ENCODE peak calls at places on chromosomes 12 and 14, in nine cellular contexts. V is tibial artery; C is uterus; R is upper lobe of right lung; K is CD4-positive, alpha-beta memory T cell; O is CD8-positive, alpha-beta T cell; S is HepG2; Y is body of pancreas; E is heart left ventricle. G is an unnamed sample. For H3K36me3, H3K9me3 and H3K4me1, the result is how much of the 10 kb centered on the place peaks cover.

GRCh38 chr12:10140001-10140400 is 10.0 kb upstream of the CLEC7A start:
- DNase-seq in R (no peak), Y (peak), E (no peak), O (no peak), V (no peak), C (no peak), K (peak), S (peak), G (no peak)

GRCh38 chr12:93741741-93742085 is 64.5 kb downstream of the CRADD start:
- DNase-seq in S (peak), K (no peak), R (no peak), E (no peak), C (no peak), V (no peak), O (no peak), Y (no peak), G (no peak)

GRCh38 chr12:132485619-132486018 is 4.3 kb upstream of the FBRSL1 start:
- DNase-seq in S (no peak), C (no peak), E (peak), O (no peak), Y (no peak), V (no peak), R (no peak), K (no peak), G (no peak)

GRCh38 chr12:1791104-1791927 is 29.0 kb upstream of the LRTM2 start:
- DNase-seq in R (no peak), O (peak), S (peak), K (peak), E (peak), V (peak), C (peak), Y (peak), G (peak)

GRCh38 chr12:93783827-93784226 is 106.7 kb downstream of the CRADD start:
- DNase-seq in S (no peak), R (no peak), Y (no peak), K (no peak), V (no peak), O (no peak), C (no peak), E (no peak), G (peak)

GRCh38 chr14:100730530-100730929 is 3.8 kb downstream of the DLK1 start:
- DNase-seq in K (no peak), S (no peak), Y (no peak), R (no peak), E (no peak), V (no peak), O (no peak), C (no peak), G (peak)

GRCh38 chr14:55707365-55707804 is 127.4 kb downstream of the KTN1 start:
- DNase-seq in C (no peak), Y (no peak), K (peak), S (peak), V (no peak), R (no peak), O (no peak), E (no peak), G (no peak)

GRCh38 chr12:131559517-131560516 is 151.1 kb upstream of the SFSWAP start:
- DNase-seq in R (no peak), K (no peak), Y (no peak), E (no peak), V (no peak), S (no peak), C (no peak), O (no peak), G (no peak)

GRCh38 chr14:72253503-72253902 is 321.3 kb downstream of the RGS6 start:
- DNase-seq in K (no peak), O (no peak), S (no peak), C (no peak), Y (no peak), R (no peak), E (no peak), V (no peak), G (no peak)

GRCh38 chr12:49089831-49090773 is 4.5 kb downstream of the DHH start:
- DNase-seq in E (peak), K (peak), C (no peak), Y (peak), R (peak), O (no peak), S (no peak), V (peak), G (no peak)

GRCh38 chr12:112543666-112544185 is 125.0 kb downstream of the PTPN11 start:
- DNase-seq in S (no peak), K (no peak), Y (no peak), R (no peak), O (no peak), V (no peak), E (no peak), C (no peak), G (no peak)

GRCh38 chr14:70726651-70727375 is 82.5 kb downstream of the MAP3K9 start:
- DNase-seq in K (no peak), S (no peak), Y (no peak), V (no peak), E (no peak), R (no peak), C (no peak), O (no peak), G (no peak)

GRCh38 chr14:94121485-94121884 is 7.9 kb downstream of the IFI27L2 start:
- DNase-seq in R (no peak), K (no peak), E (no peak), V (no peak), Y (no peak), S (no peak), C (no peak), O (no peak), G (no peak)

GRCh38 chr14:57583396-57583795 is 89.7 kb upstream of the CCDC198 start:
- DNase-seq in K (no peak), V (no peak), O (no peak), S (no peak), R (no peak), Y (no peak), E (no peak), C (no peak), G (no peak)

GRCh38 chr12:63964301-63964700 is 119.8 kb downstream of the SRGAP1 start:
- DNase-seq in O (no peak), R (no peak), C (no peak), K (no peak), V (no peak), Y (no peak), S (no peak), E (no peak), G (no peak)

GRCh38 chr14:21015312-21015711 is 9.5 kb downstream of the NDRG2 start:
- DNase-seq in Y (no peak), O (no peak), S (no peak), K (no peak), E (no peak), R (no peak), C (no peak), V (no peak), G (no peak)

GRCh38 chr12:113087193-113087592 is 30.7 kb downstream of the DTX1 start:
- DNase-seq in V (no peak), R (no peak), O (no peak), E (no peak), Y (no peak), K (no peak), C (no peak), S (no peak), G (no peak)

GRCh38 chr14:52354257-52354656 is 40.1 kb downstream of the PTGER2 start:
- DNase-seq in S (no peak), O (no peak), V (no peak), R (no peak), E (no peak), K (no peak), C (no peak), Y (no peak), G (no peak)

GRCh38 chr12:48943221-48943620 is 14.1 kb downstream of the ARF3 start:
- DNase-seq in K (no peak), S (no peak), E (no peak), V (no peak), O (no peak), R (no peak), C (no peak), Y (no peak), G (no peak)

GRCh38 chr12:14871886-14872285 is 13.8 kb downstream of the MGP start:
- DNase-seq in O (no peak), C (no peak), Y (no peak), V (no peak), K (no peak), R (no peak), E (no peak), S (no peak), G (no peak)

GRCh38 chr14:64940336-64940910 is 2.1 kb downstream of the GPX2 start:
- DNase-seq in E (no peak), C (no peak), K (no peak), Y (no peak), O (no peak), R (no peak), V (no peak), S (no peak), G (no peak)

GRCh38 chr12:15631007-15631715 is 158.0 kb downstream of the EPS8 start:
- DNase-seq in K (no peak), E (no peak), R (no peak), S (no peak), O (no peak), V (no peak), Y (no peak), C (no peak), G (no peak)

GRCh38 chr12:125018356-125018755 is 24.9 kb downstream of the BRI3BP start:
- DNase-seq in S (no peak), O (no peak), R (no peak), Y (no peak), C (no peak), V (no peak), E (no peak), K (no peak), G (no peak)

GRCh38 chr14:64971890-64972785 is at the start of gene RAB15:
- DNase-seq in R (peak), O (peak), Y (peak), K (peak), C (peak), V (no peak), E (peak), S (no peak), G (peak)

GRCh38 chr12:75479963-75480461 is 543 bp upstream of the GLIPR1 start:
- DNase-seq in Y (no peak), V (no peak), R (no peak), S (no peak), O (no peak), K (no peak), E (no peak), C (no peak), G (no peak)

GRCh38 chr12:25681580-25681979 is 128.5 kb upstream of the LMNTD1 start:
- DNase-seq in O (no peak), E (no peak), S (no peak), R (no peak), V (no peak), Y (no peak), C (no peak), K (no peak), G (no peak)

GRCh38 chr12:119803391-119803791 is 73.7 kb downstream of the CIT start:
- DNase-seq in C (no peak), O (no peak), E (no peak), S (no peak), R (no peak), Y (no peak), K (no peak), V (peak), G (no peak)

GRCh38 chr14:79542121-79542520 is 669.2 kb downstream of the DIO2 start:
- DNase-seq in E (no peak), R (no peak), Y (no peak), S (no peak), V (no peak), O (no peak), C (no peak), K (no peak), G (no peak)

GRCh38 chr12:91910871-91911388 is 234.7 kb downstream of the BTG1 start:
- DNase-seq in K (no peak), S (no peak), V (no peak), Y (no peak), C (no peak), E (no peak), R (no peak), O (no peak), G (no peak)

GRCh38 chr12:105483691-105484090 is 153.2 kb downstream of the C12orf75 start:
- DNase-seq in R (no peak), E (no peak), S (no peak), O (no peak), V (no peak), C (no peak), Y (no peak), K (no peak), G (no peak)

GRCh38 chr12:93317227-93317626 is 60.5 kb upstream of the NUDT4 start:
- DNase-seq in R (no peak), Y (no peak), C (no peak), V (no peak), S (peak), K (no peak), O (no peak), E (no peak), G (no peak)

GRCh38 chr12:32252199-32253073 is 145.8 kb downstream of the BICD1 start:
- DNase-seq in K (no peak), O (no peak), S (no peak), Y (no peak), V (no peak), C (no peak), E (no peak), R (no peak), G (no peak)

GRCh38 chr12:108573310-108573709 is 10.9 kb downstream of the ISCU start:
- DNase-seq in V (no peak), K (no peak), R (no peak), C (no peak), O (no peak), S (no peak), Y (no peak), E (no peak), G (no peak)

GRCh38 chr12:10562306-10562933 is 51.0 kb downstream of the MAGOHB start:
- DNase-seq in K (peak), R (no peak), Y (no peak), S (peak), E (no peak), O (no peak), C (no peak), V (no peak), G (no peak)

GRCh38 chr14:55240526-55241178 is 30.6 kb upstream of the FBXO34 start:
- DNase-seq in R (no peak), S (no peak), C (no peak), Y (no peak), K (no peak), O (no peak), E (no peak), V (no peak), G (no peak)

GRCh38 chr14:104352493-104353220 is 214.3 kb downstream of the KIF26A start:
- DNase-seq in Y (no peak), O (no peak), C (peak), V (peak), K (no peak), E (no peak), R (no peak), S (no peak), G (peak)

GRCh38 chr14:75748340-75748739 is 87.3 kb downstream of the TTLL5 start:
- DNase-seq in R (no peak), S (no peak), O (no peak), Y (no peak), K (no peak), V (no peak), C (no peak), E (no peak), G (no peak)

GRCh38 chr14:75753696-75754095 is 92.7 kb downstream of the TTLL5 start:
- DNase-seq in V (no peak), K (no peak), E (no peak), O (no peak), S (no peak), C (no peak), R (no peak), Y (no peak), G (no peak)

GRCh38 chr14:75752086-75752485 is 91.0 kb downstream of the TTLL5 start:
- DNase-seq in O (no peak), S (no peak), Y (no peak), V (no peak), C (no peak), K (no peak), E (no peak), R (no peak), G (no peak)

GRCh38 chr14:75751291-75751690 is 90.2 kb downstream of the TTLL5 start:
- DNase-seq in E (no peak), R (no peak), K (no peak), C (no peak), Y (no peak), O (no peak), V (no peak), S (no peak), G (no peak)

GRCh38 chr14:75752907-75753594 is 92.0 kb downstream of the TTLL5 start:
- DNase-seq in V (no peak), C (no peak), R (no peak), Y (no peak), S (no peak), E (no peak), K (no peak), O (no peak), G (no peak)
- H3K36me3 ChIP-seq in V (under half), C (under half), R (under half), Y (under half), S (under half), E (under half), K (under half), O (under half), G (under half)

GRCh38 chr12:52729147-52729546 is 25.8 kb upstream of the KRT77 start:
- DNase-seq in Y (no peak), K (no peak), E (no peak), C (no peak), R (no peak), V (no peak), S (no peak), O (no peak), G (no peak)
- H3K9me3 ChIP-seq in Y (under half), K (under half), E (under half), C (under half), R (under half), V (under half), S (under half), O (under half), G (under half)

GRCh38 chr14:59276235-59276634 is 87.8 kb downstream of the DAAM1 start:
- DNase-seq in O (no peak), R (no peak), K (no peak), C (no peak), E (no peak), S (no peak), Y (no peak), V (no peak), G (no peak)
- H3K4me1 ChIP-seq in O (under half), R (under half), K (under half), C (under half), E (half or more), S (under half), Y (under half), V (under half), G (under half)

GRCh38 chr12:67531519-67531918 is 117.0 kb upstream of the DYRK2 start:
- DNase-seq in O (no peak), S (no peak), Y (no peak), C (no peak), R (no peak), V (no peak), K (no peak), E (no peak), G (no peak)

GRCh38 chr12:67534046-67534445 is 114.5 kb upstream of the DYRK2 start:
- DNase-seq in V (no peak), O (no peak), C (no peak), R (no peak), K (no peak), Y (no peak), S (no peak), E (no peak), G (no peak)

GRCh38 chr12:67533159-67533558 is 115.4 kb upstream of the DYRK2 start:
- DNase-seq in E (no peak), R (no peak), V (no peak), O (no peak), S (no peak), C (no peak), Y (no peak), K (no peak), G (no peak)

GRCh38 chr12:67535176-67535575 is 113.4 kb upstream of the DYRK2 start:
- DNase-seq in S (no peak), C (no peak), E (no peak), Y (no peak), V (no peak), K (no peak), R (no peak), O (no peak), G (no peak)

GRCh38 chr12:67534671-67535070 is 113.9 kb upstream of the DYRK2 start:
- DNase-seq in V (no peak), Y (no peak), R (no peak), C (peak), S (no peak), K (no peak), E (peak), O (no peak), G (no peak)
- H3K36me3 ChIP-seq in V (under half), Y (under half), R (under half), C (under half), S (under half), K (under half), E (under half), O (under half), G (under half)

DNA sequence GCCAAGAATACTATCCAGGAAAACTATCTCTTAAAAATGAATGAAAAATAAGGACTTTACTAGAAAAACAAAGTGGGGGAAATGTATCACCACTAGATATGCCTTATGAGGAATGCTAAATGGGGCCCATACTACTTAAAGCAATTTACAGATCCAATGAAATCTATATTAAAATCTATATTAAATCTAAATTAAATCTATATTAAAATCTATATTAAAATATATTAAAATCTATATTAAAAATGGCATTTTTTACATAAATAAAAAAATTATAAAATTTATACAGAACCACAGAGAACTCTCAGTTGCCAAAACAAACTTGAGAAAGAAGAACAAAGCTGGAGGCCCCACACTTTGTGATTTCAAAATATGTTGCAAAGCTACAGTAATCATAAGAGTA is 234.5 kb downstream of the RPL10L start:
- DNase-seq in Y (no peak), K (no peak), C (no peak), V (no peak), R (no peak), E (no peak), S (no peak), O (no peak), G (no peak)
- H3K9me3 ChIP-seq in Y (under half), K (under half), C (under half), V (under half), R (under half), E (under half), S (half or more), O (under half), G (under half)

GRCh38 chr14:50063876-50064420 is 52.4 kb downstream of the VCPKMT start:
- DNase-seq in O (no peak), Y (no peak), V (no peak), C (no peak), R (peak), K (no peak), E (no peak), S (no peak), G (no peak)

GRCh38 chr14:50061664-50062437 is 54.5 kb downstream of the VCPKMT start:
- DNase-seq in E (no peak), R (peak), Y (peak), V (no peak), C (peak), K (peak), O (peak), S (peak), G (peak)

GRCh38 chr14:50059773-50060629 is 56.4 kb downstream of the VCPKMT start:
- DNase-seq in O (no peak), C (no peak), S (peak), K (no peak), Y (no peak), R (peak), V (no peak), E (no peak), G (no peak)

GRCh38 chr14:50062438-50063039 is 53.8 kb downstream of the VCPKMT start:
- DNase-seq in R (peak), V (no peak), O (peak), S (peak), E (no peak), K (peak), C (peak), Y (peak), G (peak)

GRCh38 chr14:50060871-50061663 is 55.3 kb downstream of the VCPKMT start:
- DNase-seq in C (peak), R (peak), Y (peak), K (no peak), E (peak), V (peak), O (no peak), S (peak), G (no peak)
- H3K4me1 ChIP-seq in C (under half), R (under half), Y (under half), K (half or more), E (under half), V (under half), O (half or more), S (half or more), G (half or more)

DNA sequence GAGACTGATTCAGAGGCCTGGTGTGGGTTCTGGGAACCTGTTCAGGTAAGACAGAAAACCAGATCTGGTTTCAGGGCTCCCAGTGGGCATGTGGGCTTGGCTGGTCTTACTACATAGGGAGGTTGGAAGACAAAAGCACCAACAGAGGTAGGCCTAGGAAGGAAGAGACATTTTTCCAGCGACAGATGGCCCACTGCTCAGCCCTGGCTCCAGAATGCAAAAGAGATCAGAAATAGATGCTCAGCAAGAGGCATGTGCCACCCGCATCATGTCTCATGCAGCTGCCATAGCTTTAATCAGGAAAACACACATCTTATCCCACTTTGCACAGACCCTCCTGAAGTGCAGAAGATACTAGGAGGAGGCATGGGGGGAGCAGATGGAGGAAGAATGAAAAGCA is 25.3 kb downstream of the VASH1 start:
- DNase-seq in Y (no peak), C (no peak), V (no peak), K (no peak), R (no peak), E (no peak), S (no peak), O (no peak), G (no peak)
- H3K36me3 ChIP-seq in Y (under half), C (under half), V (under half), K (under half), R (half or more), E (half or more), S (under half), O (under half), G (under half)

GRCh38 chr14:105968291-105968690 is 441.9 kb downstream of the TMEM121 start:
- DNase-seq in V (no peak), C (no peak), R (no peak), S (no peak), O (no peak), K (no peak), Y (no peak), E (no peak), G (no peak)

GRCh38 chr14:105974902-105975301 is 448.5 kb downstream of the TMEM121 start:
- DNase-seq in O (peak), K (peak), S (peak), C (no peak), Y (no peak), R (no peak), E (no peak), V (no peak), G (peak)

GRCh38 chr14:105971593-105972500 is 445.5 kb downstream of the TMEM121 start:
- DNase-seq in O (no peak), R (no peak), C (no peak), S (no peak), K (no peak), E (no peak), Y (no peak), V (no peak), G (no peak)
- H3K9me3 ChIP-seq in O (under half), R (under half), C (under half), S (under half), K (under half), E (under half), Y (under half), V (under half), G (under half)

G was measured in CD8-positive, alpha-beta memory T cell.